ENCODE peak calls at places on chromosomes 2 and 18, in four cellular contexts. Y is CD8-positive, alpha-beta memory T cell; H is activated T-helper 1 cell treated with Interleukin-2 at 50 U/mL for 16 hours; D is AG09309. L is an unnamed sample.
A peak's percentile ranks its signal among the peaks of the same experiment; 100 is the strongest.

GRCh38 chr2:42107249-42108042 is 59.6 kb downstream of the PKDCC start:
- DNase-seq in Y (no peak), H (no peak), D (no peak), L (no peak)

GRCh38 chr2:217900010-217900779 is 102.6 kb downstream of the TNS1 start:
- DNase-seq in Y (no peak), H (no peak), D (no peak), L (no peak)

GRCh38 chr18:25921677-25922421 is 168.6 kb downstream of the SS18 start:
- DNase-seq in Y (peak; percentile 18), H (peak; percentile 4), D (no peak), L (no peak)

GRCh38 chr2:16722677-16723076 is 57.0 kb upstream of the CYRIA start:
- DNase-seq in Y (no peak), H (no peak), D (no peak), L (no peak)

GRCh38 chr2:198351647-198352046 is 547.3 kb downstream of the PLCL1 start:
- DNase-seq in Y (no peak), H (no peak), D (no peak), L (no peak)

GRCh38 chr18:76471593-76471992 is 23.4 kb downstream of the ZNF516 start:
- DNase-seq in Y (no peak), H (no peak), D (no peak), L (no peak)

GRCh38 chr2:236309669-236310029 is 45.4 kb upstream of the ASB18 start:
- DNase-seq in Y (no peak), H (no peak), D (no peak), L (peak; percentile 22)

GRCh38 chr2:127763776-127764175 is 47.2 kb downstream of the WDR33 start:
- DNase-seq in Y (no peak), H (no peak), D (no peak), L (no peak)

GRCh38 chr2:218024871-218025270 is 22.1 kb upstream of the TNS1 start:
- DNase-seq in Y (no peak), H (no peak), D (no peak), L (no peak)

GRCh38 chr2:156155319-156155718 is 177.2 kb downstream of the NR4A2 start:
- DNase-seq in Y (no peak), H (no peak), D (no peak), L (no peak)

GRCh38 chr18:7096838-7097237 is 20.8 kb downstream of the LAMA1 start:
- DNase-seq in Y (no peak), H (no peak), D (no peak), L (no peak)

GRCh38 chr2:135473567-135473966 is 57.5 kb downstream of the ZRANB3 start:
- DNase-seq in Y (peak; percentile 18), H (no peak), D (no peak), L (no peak)

GRCh38 chr2:224023188-224023587 is 15.9 kb downstream of the SERPINE2 start:
- DNase-seq in Y (no peak), H (no peak), D (peak; percentile 21), L (no peak)

GRCh38 chr2:173326806-173327205 is 27.9 kb upstream of the CDCA7 start:
- DNase-seq in Y (no peak), H (no peak), D (peak; percentile 18), L (no peak)

GRCh38 chr2:60811491-60812370 is 55.7 kb downstream of the PAPOLG start:
- DNase-seq in Y (no peak), H (no peak), D (no peak), L (no peak)

GRCh38 chr2:238389985-238390682 is 36.6 kb upstream of the ASB1 start:
- DNase-seq in Y (no peak), H (no peak), D (no peak), L (no peak)

GRCh38 chr2:241103176-241103595 is 1.1 kb upstream of the MTERF4 start:
- DNase-seq in Y (peak; percentile 25), H (no peak), D (no peak), L (no peak)

GRCh38 chr2:201204655-201205515 is 21.9 kb downstream of the CASP10 start:
- DNase-seq in Y (no peak), H (no peak), D (no peak), L (no peak)

GRCh38 chr2:46997884-46998283 is 82.3 kb upstream of the MCFD2 start:
- DNase-seq in Y (no peak), H (no peak), D (no peak), L (no peak)

GRCh38 chr2:151040036-151040435 is 221.6 kb downstream of the RBM43 start:
- DNase-seq in Y (no peak), H (no peak), D (no peak), L (no peak)